ENCODE peak calls at places on chromosomes 12 and 14, in five cellular contexts. G is left colon, R is GM12865, C is PC-3, L is non-pigmented ciliary epithelial cell. D is an unnamed sample.

GRCh38 chr12:110304061-110304551 is 23.1 kb downstream of the ATP2A2 start:
- DNase-seq in G (no peak), R (no peak), C (peak; percentile 93), L (no peak), D (no peak)

GRCh38 chr12:66241061-66242043 is 52.3 kb downstream of the IRAK3 start:
- DNase-seq in G (no peak), R (no peak), C (peak; percentile 40), L (peak; percentile 85), D (no peak)

GRCh38 chr14:29629839-29630238 is 297.8 kb downstream of the PRKD1 start:
- DNase-seq in G (no peak), R (no peak), C (no peak), L (no peak), D (no peak)

GRCh38 chr12:117699118-117699517 is 269.7 kb downstream of the KSR2 start:
- DNase-seq in G (no peak), R (no peak), C (peak; percentile 97), L (no peak), D (no peak)

GRCh38 chr12:69935651-69936100 is 110.6 kb downstream of the MYRFL start:
- DNase-seq in G (no peak), R (no peak), C (no peak), L (no peak), D (no peak)

GRCh38 chr12:52041032-52041431 is 10.2 kb upstream of the NR4A1 start:
- DNase-seq in G (no peak), R (no peak), C (no peak), L (no peak), D (no peak)

GRCh38 chr14:20391505-20391904 is 21.8 kb downstream of the TEP1 start:
- DNase-seq in G (no peak), R (no peak), C (no peak), L (no peak), D (no peak)

GRCh38 chr14:71231521-71232393 is 324.5 kb downstream of the PCNX1 start:
- DNase-seq in G (no peak), R (peak; percentile 92), C (no peak), L (no peak), D (no peak)

GRCh38 chr12:114671664-114672476 is 12.1 kb downstream of the TBX3 start:
- DNase-seq in G (no peak), R (no peak), C (peak; percentile 66), L (no peak), D (no peak)

GRCh38 chr12:56130876-56131275 is 2.8 kb downstream of the ESYT1 start:
- DNase-seq in G (no peak), R (no peak), C (no peak), L (no peak), D (no peak)

GRCh38 chr14:98909251-98909944 is 362.6 kb downstream of the BCL11B start:
- DNase-seq in G (no peak), R (no peak), C (peak; percentile 84), L (peak; percentile 17), D (no peak)

GRCh38 chr12:12983420-12984035 is 16.5 kb downstream of the HEBP1 start:
- DNase-seq in G (no peak), R (peak; percentile 33), C (peak; percentile 63), L (no peak), D (no peak)

GRCh38 chr12:4767181-4767580 is 47.0 kb downstream of the GALNT8 start:
- DNase-seq in G (no peak), R (no peak), C (no peak), L (no peak), D (no peak)

GRCh38 chr14:63993992-63994391 is 141.2 kb downstream of the SYNE2 start:
- DNase-seq in G (no peak), R (peak; percentile 17), C (peak; percentile 17), L (no peak), D (no peak)

GRCh38 chr14:75952489-75952888 is 29.3 kb downstream of the TGFB3 start:
- DNase-seq in G (no peak), R (no peak), C (no peak), L (no peak), D (no peak)

GRCh38 chr12:69555461-69555860 is 29.8 kb upstream of the CCT2 start:
- DNase-seq in G (no peak), R (no peak), C (peak; percentile 87), L (peak; percentile 82), D (no peak)

GRCh38 chr12:71780207-71780822 is 25.7 kb downstream of the RAB21 start:
- DNase-seq in G (no peak), R (peak; percentile 40), C (peak; percentile 63), L (no peak), D (peak; percentile 47)

GRCh38 chr12:88111074-88111652 is 30.7 kb downstream of the CEP290 start:
- DNase-seq in G (no peak), R (peak; percentile 44), C (peak; percentile 76), L (no peak), D (no peak)

GRCh38 chr12:8989425-8989824 is at the start of gene KLRG1:
- DNase-seq in G (no peak), R (peak; percentile 10), C (no peak), L (no peak), D (no peak)

GRCh38 chr14:60094306-60094897 is 2.7 kb downstream of the PCNX4 start:
- DNase-seq in G (no peak), R (peak; percentile 68), C (peak; percentile 87), L (peak; percentile 68), D (no peak)

GRCh38 chr12:19997996-19998395 is 370.3 kb upstream of the PDE3A start:
- DNase-seq in G (no peak), R (no peak), C (no peak), L (no peak), D (no peak)

GRCh38 chr12:96136129-96136528 is 58.0 kb upstream of the ELK3 start:
- DNase-seq in G (no peak), R (no peak), C (no peak), L (peak; percentile 30), D (no peak)

GRCh38 chr14:81453166-81453766 is 53.1 kb upstream of the STON2 start:
- DNase-seq in G (no peak), R (peak; percentile 67), C (peak; percentile 78), L (peak; percentile 22), D (peak; percentile 62)

GRCh38 chr12:124454735-124455134 is 112.7 kb downstream of the NCOR2 start:
- DNase-seq in G (no peak), R (peak; percentile 54), C (no peak), L (no peak), D (no peak)

GRCh38 chr14:96816281-96816680 is 19.1 kb downstream of the VRK1 start:
- DNase-seq in G (no peak), R (no peak), C (no peak), L (no peak), D (no peak)

GRCh38 chr14:72513994-72514659 is 379.8 kb downstream of the DPF3 start:
- DNase-seq in G (no peak), R (peak; percentile 63), C (peak; percentile 70), L (no peak), D (no peak)

GRCh38 chr14:90060312-90060964 is 1.4 kb upstream of the KCNK13 start:
- DNase-seq in G (no peak), R (peak; percentile 72), C (peak; percentile 65), L (no peak), D (peak; percentile 32)

GRCh38 chr12:40561395-40561966 is 130.8 kb upstream of the CNTN1 start:
- DNase-seq in G (no peak), R (peak; percentile 46), C (no peak), L (no peak), D (no peak)

GRCh38 chr12:90984114-90984513 is 20.7 kb downstream of the EPYC start:
- DNase-seq in G (no peak), R (no peak), C (no peak), L (no peak), D (no peak)

D was measured in transverse colon.